ENCODE peak calls at places on chromosomes 13 and 19, in six cellular contexts. N, Y, R, P, X and D are unnamed samples.

GRCh38 chr19:48698046-48698445 is 2.3 kb downstream of the FUT2 start:
- DNase-seq in X (no peak), R (no peak), Y (peak; percentile 42), P (peak; percentile 78), N (no peak), D (no peak)

GRCh38 chr13:30108913-30109237 is 198.5 kb downstream of the KATNAL1 start:
- DNase-seq in P (no peak), Y (peak; percentile 79), N (no peak), X (no peak), R (no peak), D (no peak)

GRCh38 chr19:49422407-49423277 is 599 bp downstream of the PTH2 start:
- DNase-seq in R (no peak), Y (peak; percentile 31), P (peak; percentile 16), N (no peak), X (peak; percentile 39), D (no peak)

GRCh38 chr13:112737329-112737728 is 47.5 kb downstream of the ATP11A start:
- DNase-seq in N (no peak), X (no peak), R (no peak), P (no peak), Y (no peak), D (no peak)

GRCh38 chr13:53124568-53125094 is 96.0 kb downstream of the OLFM4 start:
- DNase-seq in X (no peak), R (no peak), P (no peak), N (no peak), Y (no peak), D (no peak)

GRCh38 chr13:27813826-27814225 is 21.5 kb downstream of the GSX1 start:
- DNase-seq in X (no peak), N (no peak), P (no peak), Y (no peak), R (no peak), D (no peak)

GRCh38 chr13:34942732-34943674 is 933 bp downstream of the NBEA start:
- DNase-seq in X (peak; percentile 37), P (no peak), N (peak; percentile 72), R (no peak), Y (peak; percentile 53), D (no peak)

GRCh38 chr19:4671182-4671851 is 1.2 kb upstream of the MYDGF start:
- DNase-seq in Y (no peak), X (peak; percentile 49), R (no peak), P (no peak), N (no peak), D (no peak)

GRCh38 chr19:56538761-56539263 is at the start of gene ZFP28:
- DNase-seq in P (no peak), N (no peak), R (no peak), Y (no peak), X (peak; percentile 89), D (peak; percentile 75)

GRCh38 chr19:30791116-30791515 is 418.9 kb downstream of the ZNF536 start:
- DNase-seq in P (no peak), X (no peak), R (no peak), Y (no peak), N (no peak), D (peak; percentile 37)

GRCh38 chr13:111539252-111539651 is 218.8 kb downstream of the TEX29 start:
- DNase-seq in Y (no peak), R (no peak), P (no peak), X (no peak), N (peak; percentile 65), D (no peak)

GRCh38 chr19:51440846-51441409 is 17.3 kb downstream of the SIGLEC8 start:
- DNase-seq in P (no peak), Y (no peak), R (no peak), X (no peak), N (no peak), D (no peak)

GRCh38 chr13:109381546-109382180 is 404.7 kb downstream of the IRS2 start:
- DNase-seq in P (no peak), Y (no peak), N (no peak), R (no peak), X (no peak), D (no peak)

GRCh38 chr13:42378383-42378780 is 106.4 kb downstream of the AKAP11 start:
- DNase-seq in X (no peak), Y (no peak), P (no peak), R (no peak), N (no peak), D (no peak)

GRCh38 chr13:111460548-111461444 is 140.4 kb downstream of the TEX29 start:
- DNase-seq in N (peak; percentile 47), R (peak; percentile 10), Y (peak; percentile 24), X (no peak), P (peak; percentile 46), D (peak; percentile 70)

GRCh38 chr19:44737238-44738160 is 11.0 kb upstream of the BCL3 start:
- DNase-seq in Y (no peak), N (no peak), R (no peak), P (peak; percentile 78), X (no peak), D (no peak)

GRCh38 chr13:80458546-80458945 is 117.6 kb upstream of the SPRY2 start:
- DNase-seq in N (no peak), R (no peak), X (no peak), P (no peak), Y (no peak), D (no peak)

GRCh38 chr13:79423801-79424642 is 18.0 kb upstream of the RBM26 start:
- DNase-seq in R (peak; percentile 20), Y (no peak), N (no peak), X (no peak), P (peak; percentile 80), D (no peak)

GRCh38 chr19:38831142-38831605 is 420 bp downstream of the ECH1 start:
- DNase-seq in X (peak; percentile 65), Y (peak; percentile 93), N (peak; percentile 89), R (peak; percentile 76), P (peak; percentile 81), D (peak; percentile 74)

GRCh38 chr19:55443045-55443823 is at the start of gene SHISA7:
- DNase-seq in P (no peak), Y (no peak), R (no peak), N (no peak), X (no peak), D (no peak)

GRCh38 chr13:70391678-70392077 is 283.4 kb upstream of the KLHL1 start:
- DNase-seq in N (no peak), Y (no peak), X (no peak), P (no peak), R (no peak), D (no peak)

GRCh38 chr13:39419068-39419467 is 183.9 kb downstream of the LHFPL6 start:
- DNase-seq in P (no peak), R (no peak), N (no peak), Y (no peak), X (no peak), D (no peak)

GRCh38 chr19:32674153-32674958 is 624 bp downstream of the ANKRD27 start:
- DNase-seq in Y (no peak), X (no peak), R (no peak), P (no peak), N (no peak), D (no peak)

GRCh38 chr13:23643828-23644419 is 73.7 kb downstream of the TNFRSF19 start:
- DNase-seq in R (no peak), P (no peak), Y (no peak), N (no peak), X (no peak), D (no peak)

GRCh38 chr13:23644527-23644926 is 74.3 kb downstream of the TNFRSF19 start:
- DNase-seq in N (no peak), Y (no peak), P (no peak), R (no peak), X (no peak), D (no peak)

GRCh38 chr13:23651439-23651838 is 81.2 kb downstream of the TNFRSF19 start:
- DNase-seq in Y (no peak), N (no peak), R (no peak), P (no peak), X (no peak), D (no peak)

GRCh38 chr13:23642110-23642509 is 71.9 kb downstream of the TNFRSF19 start:
- DNase-seq in R (no peak), Y (no peak), X (no peak), N (no peak), P (no peak), D (no peak)

GRCh38 chr13:23645851-23646250 is 75.6 kb downstream of the TNFRSF19 start:
- DNase-seq in Y (no peak), P (no peak), N (no peak), R (no peak), X (no peak), D (no peak)
- TF ChIP-seq CTCF in Y (no peak), P (no peak), N (no peak), R (no peak), X (no peak), D (no peak)

GRCh38 chr13:33817843-33818661 is at the start of gene RFC3:
- DNase-seq in N (peak; percentile 93), X (peak; percentile 96), R (peak; percentile 79), Y (peak; percentile 88), P (peak; percentile 95), D (peak; percentile 95)
- TF ChIP-seq CTCF in N (no peak), X (no peak), R (no peak), Y (no peak), P (no peak), D (no peak)

GRCh38 chr13:45468676-45469075 is 3.9 kb downstream of the COG3 start:
- DNase-seq in N (no peak), P (no peak), Y (no peak), X (no peak), R (no peak), D (no peak)

GRCh38 chr13:45466359-45466758 is 1.6 kb downstream of the COG3 start:
- DNase-seq in X (no peak), P (no peak), Y (no peak), R (no peak), N (no peak), D (no peak)

GRCh38 chr13:45464687-45465453 is at the start of gene COG3:
- DNase-seq in R (peak; percentile 94), Y (peak; percentile 92), P (peak; percentile 97), X (peak; percentile 95), N (peak; percentile 96), D (peak; percentile 94)

DNA sequence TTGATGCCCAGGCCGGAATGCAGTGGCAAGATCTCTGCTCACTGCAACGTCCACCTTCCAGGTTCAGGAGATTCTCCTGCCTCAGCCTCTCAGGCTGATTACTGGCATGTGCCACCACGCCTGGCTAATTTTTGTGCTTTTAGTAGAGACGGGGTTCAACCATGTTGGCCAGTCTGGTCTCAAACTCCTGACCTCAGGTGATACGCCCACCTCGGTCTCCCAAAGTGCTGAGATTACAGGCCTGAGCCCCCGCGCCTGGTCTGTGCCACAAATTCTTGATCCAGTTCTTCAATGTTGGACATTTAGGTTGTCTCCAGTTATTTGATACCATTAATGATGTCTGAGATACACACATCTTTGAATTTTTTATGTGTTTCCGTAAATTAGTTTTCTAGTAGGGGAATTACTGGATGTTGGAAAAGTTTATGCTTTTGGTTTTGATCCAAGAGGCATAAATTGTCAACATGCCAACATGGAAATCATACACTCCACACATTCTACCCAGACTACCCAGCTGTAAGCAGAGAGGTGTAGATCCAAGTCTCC is 525 bp upstream of the COG3 start:
- DNase-seq in R (no peak), X (no peak), P (no peak), Y (no peak), N (no peak), D (no peak)
- TF ChIP-seq CTCF in R (no peak), X (peak; percentile 59), P (no peak), Y (no peak), N (no peak), D (peak; percentile 64)

DNA sequence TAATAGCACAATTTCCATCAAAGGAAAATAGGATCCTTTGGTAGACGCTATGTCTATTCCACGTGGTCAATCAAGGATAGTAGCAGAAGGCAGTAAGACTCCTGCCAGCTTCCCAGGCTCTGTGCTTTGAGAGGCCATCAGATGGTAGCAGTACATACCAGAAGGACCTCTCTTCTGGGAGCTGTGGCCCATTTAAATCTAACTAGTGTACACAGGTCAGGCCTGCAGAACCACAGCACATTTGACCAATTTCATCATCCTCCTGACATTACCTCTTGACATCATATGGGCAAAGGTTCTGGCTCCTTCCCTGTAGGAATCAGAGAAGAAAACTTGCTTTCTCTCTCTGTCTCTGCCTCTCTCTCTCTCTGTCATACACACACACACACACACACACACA is 229.6 kb upstream of the HTR2A start:
- DNase-seq in P (peak; percentile 40), Y (no peak), N (no peak), X (no peak), R (no peak), D (no peak)
- TF ChIP-seq CTCF in P (peak; percentile 12), Y (no peak), N (no peak), X (no peak), R (no peak), D (no peak)